ENCODE peak calls at places on chromosomes 6 and 20, in ten cellular contexts. R is A549, C is heart left ventricle, M is IMR-90, Z is Peyer's patch, G is sigmoid colon, J is right lobe of liver, F is tibial nerve, K is body of pancreas, N is uterus. P is an unnamed sample. For H3K4me1, the result is how much of the 10 kb centered on the place peaks cover.

GRCh38 chr6:10837692-10837996 is 695 bp downstream of the MAK start:
- DNase-seq in M (no peak), C (no peak), Z (peak), G (no peak), N (no peak), J (no peak), R (no peak), K (peak), F (no peak), P (no peak)

GRCh38 chr6:70717038-70717801 is 49.5 kb downstream of the SMAP1 start:
- DNase-seq in M (no peak), R (no peak), C (no peak), G (no peak), K (no peak), J (no peak), F (no peak), N (no peak), Z (no peak), P (no peak)

GRCh38 chr6:74785236-74785635 is 420.6 kb downstream of the COL12A1 start:
- DNase-seq in C (no peak), R (no peak), K (no peak), G (no peak), F (no peak), Z (no peak), J (no peak), M (peak), N (no peak), P (no peak)

GRCh38 chr6:14681699-14682487 is 564.0 kb upstream of the JARID2 start:
- DNase-seq in F (no peak), G (no peak), K (no peak), C (no peak), M (no peak), R (no peak), Z (no peak), N (no peak), J (no peak), P (no peak)

GRCh38 chr20:6882911-6883310 is 115.4 kb downstream of the BMP2 start:
- DNase-seq in Z (no peak), R (no peak), G (no peak), N (no peak), C (no peak), M (no peak), K (no peak), J (no peak), F (no peak), P (no peak)

GRCh38 chr6:116291701-116292396 is 12.1 kb upstream of the TSPYL1 start:
- DNase-seq in N (no peak), J (no peak), M (no peak), G (no peak), Z (no peak), R (no peak), K (no peak), F (no peak), C (no peak), P (no peak)

GRCh38 chr6:43927525-43928210 is 157.7 kb downstream of the VEGFA start:
- DNase-seq in F (no peak), N (no peak), K (no peak), R (no peak), Z (peak), M (no peak), C (no peak), G (peak), J (no peak), P (peak)

GRCh38 chr20:3167738-3168078 is 5.6 kb downstream of the LZTS3 start:
- DNase-seq in R (no peak), C (no peak), J (peak), F (no peak), K (no peak), Z (no peak), G (peak), N (no peak), M (no peak), P (no peak)

GRCh38 chr20:58711266-58712051 is 18.9 kb downstream of the NPEPL1 start:
- DNase-seq in J (no peak), G (peak), K (peak), N (peak), R (no peak), Z (peak), C (peak), M (no peak), F (no peak), P (no peak)

GRCh38 chr20:50471231-50471630 is 39.0 kb upstream of the PTPN1 start:
- DNase-seq in F (no peak), K (no peak), N (no peak), R (no peak), J (peak), G (no peak), M (no peak), Z (no peak), C (no peak), P (no peak)

GRCh38 chr20:50468378-50468798 is 41.8 kb upstream of the PTPN1 start:
- DNase-seq in R (no peak), G (no peak), C (no peak), M (no peak), J (no peak), K (no peak), Z (no peak), N (no peak), F (no peak), P (no peak)

GRCh38 chr20:50469796-50470195 is 40.4 kb upstream of the PTPN1 start:
- DNase-seq in C (no peak), M (no peak), J (peak), N (no peak), F (no peak), Z (no peak), G (no peak), R (no peak), K (no peak), P (no peak)

GRCh38 chr20:50469324-50469723 is 40.9 kb upstream of the PTPN1 start:
- DNase-seq in J (no peak), Z (no peak), N (no peak), C (no peak), K (no peak), F (no peak), G (no peak), M (no peak), R (no peak), P (no peak)

DNA sequence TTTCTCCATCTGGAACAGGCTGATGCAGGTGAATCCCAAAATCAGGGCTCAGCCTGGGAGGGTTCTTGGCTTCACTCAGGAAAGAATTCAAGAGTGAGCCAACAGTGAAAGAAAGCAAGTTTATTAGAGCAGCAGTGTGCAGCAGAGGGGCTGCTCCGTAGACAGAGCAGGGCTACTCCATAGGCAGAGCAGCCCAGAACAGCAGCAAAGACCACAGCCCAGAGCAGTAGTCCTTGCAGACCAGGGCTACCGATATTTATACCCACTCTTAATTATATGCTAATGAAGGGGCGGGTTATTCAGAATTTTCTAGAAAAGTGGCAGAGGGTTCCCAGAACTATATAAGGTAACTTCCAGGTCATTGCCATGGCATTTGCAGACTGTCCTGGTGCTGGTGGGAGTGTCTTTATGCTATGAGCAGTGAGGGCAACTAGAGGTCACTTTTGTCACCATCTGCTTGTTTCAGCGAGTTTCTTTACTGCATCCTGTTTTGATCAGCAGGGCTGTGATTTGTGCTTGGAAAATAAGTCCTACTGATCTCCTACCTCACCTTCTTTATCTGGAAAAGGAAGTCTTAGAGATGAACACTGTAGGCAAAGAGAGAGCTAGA is 39.8 kb upstream of the PTPN1 start:
- DNase-seq in K (no peak), Z (no peak), F (no peak), N (no peak), C (no peak), G (no peak), R (no peak), M (no peak), J (no peak), P (no peak)
- H3K27ac ChIP-seq in K (no peak), Z (no peak), F (no peak), N (no peak), C (no peak), G (no peak), R (peak), M (no peak), J (peak), P (peak)

DNA sequence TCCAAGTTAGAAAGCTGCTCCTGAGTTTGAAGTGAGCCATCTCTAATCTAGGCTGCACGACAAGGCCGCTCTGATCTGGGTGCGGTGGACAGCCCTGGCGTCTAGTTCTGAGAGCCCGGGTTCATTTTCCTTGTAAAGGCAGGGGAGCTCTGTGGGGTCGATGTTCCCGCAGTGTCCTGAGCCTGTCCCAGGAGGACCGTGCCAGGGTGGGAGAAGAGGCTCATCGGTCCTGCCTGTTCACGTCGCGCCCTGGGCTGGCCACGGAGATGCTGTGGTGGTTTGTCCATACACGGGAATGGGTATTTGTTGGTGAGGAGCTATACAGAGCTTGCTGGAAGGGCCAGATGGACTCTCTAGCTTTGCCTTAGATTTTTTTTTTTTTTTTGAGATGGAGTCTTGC is 27.0 kb downstream of the PSMG4 start:
- DNase-seq in N (peak), Z (peak), J (peak), R (no peak), F (no peak), G (peak), M (no peak), C (no peak), K (peak), P (peak)
- H3K4me1 ChIP-seq in N (under half), Z (under half), J (under half), R (under half), F (under half), G (half or more), M (under half), C (under half), K (under half), P (under half)

GRCh38 chr6:12047304-12047703 is 35.2 kb downstream of the HIVEP1 start:
- DNase-seq in K (no peak), J (no peak), R (no peak), C (peak), N (no peak), G (no peak), F (no peak), M (no peak), Z (no peak), P (peak)
- TF ChIP-seq POLR2A in K (no peak), J (no peak), R (no peak), C (no peak), N (no peak), G (no peak), F (no peak), M (no peak), Z (no peak), P (no peak)

GRCh38 chr6:168041928-168042327 is 37.1 kb downstream of the FRMD1 start:
- DNase-seq in N (peak), R (no peak), F (no peak), J (no peak), M (no peak), K (no peak), G (peak), Z (no peak), C (no peak), P (peak)
- H3K27ac ChIP-seq in N (no peak), R (no peak), F (no peak), J (no peak), M (no peak), K (no peak), G (no peak), Z (no peak), C (no peak), P (no peak)

GRCh38 chr6:167827588-167828324 is 1.0 kb downstream of the AFDN start:
- DNase-seq in C (peak), F (no peak), G (peak), K (peak), M (peak), J (peak), N (peak), Z (peak), R (no peak), P (peak)

GRCh38 chr6:167828325-167828956 is 1.7 kb downstream of the AFDN start:
- DNase-seq in K (no peak), F (no peak), J (no peak), M (no peak), C (no peak), R (no peak), Z (no peak), N (no peak), G (no peak), P (no peak)

GRCh38 chr6:167831281-167831680 is 4.6 kb downstream of the AFDN start:
- DNase-seq in F (no peak), R (no peak), J (no peak), C (no peak), K (no peak), N (no peak), M (peak), Z (no peak), G (no peak), P (no peak)

GRCh38 chr6:167827062-167827587 is 414 bp downstream of the AFDN start:
- DNase-seq in Z (no peak), F (no peak), G (peak), N (peak), R (no peak), J (peak), C (peak), K (peak), M (no peak), P (peak)

GRCh38 chr6:167829513-167829912 is 2.8 kb downstream of the AFDN start:
- DNase-seq in F (no peak), N (no peak), R (no peak), M (no peak), G (no peak), C (no peak), K (no peak), J (no peak), Z (no peak), P (no peak)
- H3K4me1 ChIP-seq in F (half or more), N (under half), R (under half), M (under half), G (half or more), C (half or more), K (half or more), J (under half), Z (under half), P (half or more)

P was measured in spleen.